ENCODE peak calls at places on chromosomes 4 and X, in six cellular contexts. One of them, this sample, is unnamed.

GRCh38 chr4:91298156-91298700 is 1005.5 kb upstream of the GRID2 start:
- DNase-seq in transverse colon: no peak
- DNase-seq in A549: no peak
- DNase-seq in suprapubic skin: no peak
- DNase-seq in ovary: no peak
- DNase-seq in HepG2: no peak
- DNase-seq in this sample: no peak

GRCh38 chr4:118354913-118355312 is 2.1 kb upstream of the PRSS12 start:
- DNase-seq in transverse colon: no peak
- DNase-seq in A549: no peak
- DNase-seq in suprapubic skin: no peak
- DNase-seq in ovary: no peak
- DNase-seq in HepG2: no peak
- DNase-seq in this sample: no peak

GRCh38 chrX:73930300-73930699 is 367.3 kb downstream of the CHIC1 start:
- DNase-seq in transverse colon: no peak
- DNase-seq in A549: no peak
- DNase-seq in suprapubic skin: no peak
- DNase-seq in ovary: no peak
- DNase-seq in HepG2: no peak
- DNase-seq in this sample: no peak

GRCh38 chrX:13685126-13685763 is 3.7 kb upstream of the RAB9A start:
- DNase-seq in transverse colon: no peak
- DNase-seq in A549: peak; percentile 28
- DNase-seq in suprapubic skin: no peak
- DNase-seq in ovary: no peak
- DNase-seq in HepG2: no peak
- DNase-seq in this sample: no peak

GRCh38 chrX:12360389-12360788 is 222.1 kb downstream of the FRMPD4 start:
- DNase-seq in transverse colon: no peak
- DNase-seq in A549: peak; percentile 7
- DNase-seq in suprapubic skin: no peak
- DNase-seq in ovary: no peak
- DNase-seq in HepG2: no peak
- DNase-seq in this sample: no peak

GRCh38 chr4:60683357-60683756 is 516.8 kb upstream of the ADGRL3 start:
- DNase-seq in transverse colon: no peak
- DNase-seq in A549: no peak
- DNase-seq in suprapubic skin: no peak
- DNase-seq in ovary: no peak
- DNase-seq in HepG2: no peak
- DNase-seq in this sample: no peak

GRCh38 chr4:128294464-128294863 is 6.9 kb upstream of the PGRMC2 start:
- DNase-seq in transverse colon: no peak
- DNase-seq in A549: no peak
- DNase-seq in suprapubic skin: no peak
- DNase-seq in ovary: no peak
- DNase-seq in HepG2: no peak
- DNase-seq in this sample: no peak

GRCh38 chr4:107939307-107939706 is 8.0 kb downstream of the CYP2U1 start:
- DNase-seq in transverse colon: no peak
- DNase-seq in A549: no peak
- DNase-seq in suprapubic skin: no peak
- DNase-seq in ovary: no peak
- DNase-seq in HepG2: no peak
- DNase-seq in this sample: no peak

GRCh38 chr4:145760176-145760575 is 80.2 kb downstream of the C4orf51 start:
- DNase-seq in transverse colon: no peak
- DNase-seq in A549: no peak
- DNase-seq in suprapubic skin: no peak
- DNase-seq in ovary: no peak
- DNase-seq in HepG2: no peak
- DNase-seq in this sample: peak; percentile 55

GRCh38 chr4:175584172-175584571 is 227.9 kb downstream of the GPM6A start:
- DNase-seq in transverse colon: no peak
- DNase-seq in A549: no peak
- DNase-seq in suprapubic skin: no peak
- DNase-seq in ovary: no peak
- DNase-seq in HepG2: no peak
- DNase-seq in this sample: no peak

GRCh38 chrX:129875669-129876068 is 30.3 kb upstream of the UTP14A start:
- DNase-seq in transverse colon: no peak
- DNase-seq in A549: no peak
- DNase-seq in suprapubic skin: no peak
- DNase-seq in ovary: no peak
- DNase-seq in HepG2: no peak
- DNase-seq in this sample: no peak

GRCh38 chrX:34350552-34350951 is 218.4 kb upstream of the FAM47A start:
- DNase-seq in transverse colon: no peak
- DNase-seq in A549: no peak
- DNase-seq in suprapubic skin: no peak
- DNase-seq in ovary: no peak
- DNase-seq in HepG2: no peak
- DNase-seq in this sample: no peak

GRCh38 chrX:9560219-9560618 is 95.4 kb downstream of the TBL1X start:
- DNase-seq in transverse colon: no peak
- DNase-seq in A549: no peak
- DNase-seq in suprapubic skin: no peak
- DNase-seq in ovary: no peak
- DNase-seq in HepG2: no peak
- DNase-seq in this sample: no peak

GRCh38 chrX:100731441-100732281 is at the start of gene SYTL4:
- DNase-seq in transverse colon: peak; percentile 42
- DNase-seq in A549: peak; percentile 49
- DNase-seq in suprapubic skin: peak; percentile 62
- DNase-seq in ovary: peak; percentile 70
- DNase-seq in HepG2: no peak
- DNase-seq in this sample: no peak

GRCh38 chr4:109886303-109886702 is 26.4 kb upstream of the EGF start:
- DNase-seq in transverse colon: no peak
- DNase-seq in A549: no peak
- DNase-seq in suprapubic skin: no peak
- DNase-seq in ovary: no peak
- DNase-seq in HepG2: no peak
- DNase-seq in this sample: no peak

GRCh38 chr4:124931050-124931449 is 218.5 kb upstream of the ANKRD50 start:
- DNase-seq in transverse colon: no peak
- DNase-seq in A549: no peak
- DNase-seq in suprapubic skin: no peak
- DNase-seq in ovary: no peak
- DNase-seq in HepG2: no peak
- DNase-seq in this sample: no peak

GRCh38 chrX:93420090-93420489 is 253.3 kb downstream of the NAP1L3 start:
- DNase-seq in transverse colon: no peak
- DNase-seq in A549: no peak
- DNase-seq in suprapubic skin: no peak
- DNase-seq in ovary: no peak
- DNase-seq in HepG2: no peak
- DNase-seq in this sample: no peak

GRCh38 chrX:1196436-1196835 is 16.0 kb downstream of the CRLF2 start:
- DNase-seq in transverse colon: no peak
- DNase-seq in A549: no peak
- DNase-seq in suprapubic skin: no peak
- DNase-seq in ovary: no peak
- DNase-seq in HepG2: no peak
- DNase-seq in this sample: peak; percentile 87

GRCh38 chr4:77615153-77615552 is 9.5 kb downstream of the CXCL13 start:
- DNase-seq in transverse colon: no peak
- DNase-seq in A549: no peak
- DNase-seq in suprapubic skin: no peak
- DNase-seq in ovary: no peak
- DNase-seq in HepG2: no peak
- DNase-seq in this sample: peak; percentile 57

GRCh38 chr4:6281436-6282144 is 11.9 kb downstream of the WFS1 start:
- DNase-seq in transverse colon: peak; percentile 20
- DNase-seq in A549: no peak
- DNase-seq in suprapubic skin: no peak
- DNase-seq in ovary: no peak
- DNase-seq in HepG2: no peak
- DNase-seq in this sample: no peak

GRCh38 chr4:25095756-25096552 is 64.3 kb downstream of the SEPSECS start:
- DNase-seq in transverse colon: no peak
- DNase-seq in A549: no peak
- DNase-seq in suprapubic skin: no peak
- DNase-seq in ovary: no peak
- DNase-seq in HepG2: no peak
- DNase-seq in this sample: no peak

GRCh38 chr4:20251796-20252655 is at the start of gene SLIT2:
- DNase-seq in transverse colon: peak; percentile 81
- DNase-seq in A549: peak; percentile 18
- DNase-seq in suprapubic skin: peak; percentile 88
- DNase-seq in ovary: peak; percentile 84
- DNase-seq in HepG2: peak; percentile 47
- DNase-seq in this sample: peak; percentile 97

GRCh38 chr4:20249333-20249732 is 2.4 kb upstream of the SLIT2 start:
- DNase-seq in transverse colon: no peak
- DNase-seq in A549: no peak
- DNase-seq in suprapubic skin: no peak
- DNase-seq in ovary: no peak
- DNase-seq in HepG2: no peak
- DNase-seq in this sample: no peak

GRCh38 chr4:20252656-20253271 is 1.1 kb downstream of the SLIT2 start:
- DNase-seq in transverse colon: peak; percentile 11
- DNase-seq in A549: no peak
- DNase-seq in suprapubic skin: peak; percentile 67
- DNase-seq in ovary: peak; percentile 31
- DNase-seq in HepG2: no peak
- DNase-seq in this sample: no peak

GRCh38 chr4:20251061-20251795 is 477 bp upstream of the SLIT2 start:
- DNase-seq in transverse colon: no peak
- DNase-seq in A549: no peak
- DNase-seq in suprapubic skin: no peak
- DNase-seq in ovary: no peak
- DNase-seq in HepG2: no peak
- DNase-seq in this sample: no peak

DNA sequence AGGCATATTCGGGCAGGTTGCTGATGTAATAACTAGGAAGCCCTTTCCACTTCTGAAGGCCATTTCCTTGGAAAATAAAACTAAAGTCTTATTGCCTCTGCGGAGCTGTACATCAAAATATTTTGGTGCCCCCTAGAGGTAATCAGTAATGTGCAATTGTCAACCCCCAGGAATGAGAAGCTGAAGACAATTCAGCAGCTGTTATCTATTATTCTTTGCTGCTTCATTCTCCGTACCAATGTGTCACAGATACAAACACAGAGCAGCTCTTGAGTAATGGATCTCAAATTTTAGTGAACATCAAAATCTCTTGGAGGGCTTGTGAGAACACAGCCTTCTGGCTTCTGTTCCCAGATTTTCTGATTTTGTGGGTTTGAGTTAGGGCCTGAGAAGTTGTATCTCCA is 3.5 kb upstream of the SLIT2 start:
- DNase-seq in transverse colon: no peak
- DNase-seq in A549: no peak
- DNase-seq in suprapubic skin: no peak
- DNase-seq in ovary: no peak
- DNase-seq in HepG2: peak; percentile 1
- DNase-seq in this sample: no peak
- H3K4me3 ChIP-seq in transverse colon: no peak overlapping the region
- H3K4me3 ChIP-seq in A549: no peak overlapping the region
- H3K4me3 ChIP-seq in suprapubic skin: no peak overlapping the region
- H3K4me3 ChIP-seq in ovary: no peak overlapping the region
- H3K4me3 ChIP-seq in HepG2: no peak overlapping the region
- H3K4me3 ChIP-seq in this sample: no peak overlapping the region

GRCh38 chr4:53365486-53366300 is at the start of gene SCFD2:
- DNase-seq in transverse colon: peak; percentile 99
- DNase-seq in A549: peak; percentile 93
- DNase-seq in suprapubic skin: peak; percentile 99
- DNase-seq in ovary: peak; percentile 97
- DNase-seq in HepG2: peak; percentile 96
- DNase-seq in this sample: peak; percentile 99
- TF ChIP-seq EP300 in transverse colon: no peak
- TF ChIP-seq EP300 in A549: no peak
- TF ChIP-seq EP300 in suprapubic skin: no peak
- TF ChIP-seq EP300 in ovary: no peak
- TF ChIP-seq EP300 in HepG2: no peak
- TF ChIP-seq EP300 in this sample: no peak

DNA sequence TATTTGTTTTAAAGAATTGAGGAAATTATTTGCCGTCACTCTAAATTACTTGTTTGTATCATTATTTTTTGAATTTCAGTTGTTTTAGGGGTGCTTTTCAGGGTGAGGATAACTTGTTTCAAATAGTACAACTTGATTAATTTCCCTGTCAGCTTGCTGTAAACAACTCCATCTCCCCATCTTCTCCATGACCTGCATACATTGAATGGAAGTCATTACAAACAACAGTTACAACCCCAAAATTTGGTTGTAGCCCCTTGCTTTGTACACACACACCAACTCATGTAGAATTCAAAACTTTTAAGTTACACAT is 1.4 kb downstream of the MTHFD2L start:
- DNase-seq in transverse colon: no peak
- DNase-seq in A549: no peak
- DNase-seq in suprapubic skin: no peak
- DNase-seq in ovary: no peak
- DNase-seq in HepG2: no peak
- DNase-seq in this sample: no peak
- H3K4me3 ChIP-seq in transverse colon: no peak overlapping the region
- H3K4me3 ChIP-seq in A549: peak overlapping the region; percentile 72
- H3K4me3 ChIP-seq in suprapubic skin: peak overlapping the region; percentile 70
- H3K4me3 ChIP-seq in ovary: no peak overlapping the region
- H3K4me3 ChIP-seq in HepG2: peak overlapping the region; percentile 78
- H3K4me3 ChIP-seq in this sample: peak overlapping the region; percentile 66

GRCh38 chr4:183588169-183588675 is 70.8 kb downstream of the RWDD4 start:
- DNase-seq in transverse colon: no peak
- DNase-seq in A549: no peak
- DNase-seq in suprapubic skin: no peak
- DNase-seq in ovary: no peak
- DNase-seq in HepG2: no peak
- DNase-seq in this sample: peak; percentile 85

GRCh38 chr4:183586824-183587223 is 72.2 kb downstream of the RWDD4 start:
- DNase-seq in transverse colon: no peak
- DNase-seq in A549: no peak
- DNase-seq in suprapubic skin: no peak
- DNase-seq in ovary: no peak
- DNase-seq in HepG2: no peak
- DNase-seq in this sample: peak; percentile 39

GRCh38 chr4:183589710-183590109 is 69.3 kb downstream of the RWDD4 start:
- DNase-seq in transverse colon: no peak
- DNase-seq in A549: no peak
- DNase-seq in suprapubic skin: no peak
- DNase-seq in ovary: no peak
- DNase-seq in HepG2: no peak
- DNase-seq in this sample: no peak

GRCh38 chr4:183591301-183591700 is 67.7 kb downstream of the RWDD4 start:
- DNase-seq in transverse colon: no peak
- DNase-seq in A549: no peak
- DNase-seq in suprapubic skin: no peak
- DNase-seq in ovary: no peak
- DNase-seq in HepG2: no peak
- DNase-seq in this sample: no peak

DNA sequence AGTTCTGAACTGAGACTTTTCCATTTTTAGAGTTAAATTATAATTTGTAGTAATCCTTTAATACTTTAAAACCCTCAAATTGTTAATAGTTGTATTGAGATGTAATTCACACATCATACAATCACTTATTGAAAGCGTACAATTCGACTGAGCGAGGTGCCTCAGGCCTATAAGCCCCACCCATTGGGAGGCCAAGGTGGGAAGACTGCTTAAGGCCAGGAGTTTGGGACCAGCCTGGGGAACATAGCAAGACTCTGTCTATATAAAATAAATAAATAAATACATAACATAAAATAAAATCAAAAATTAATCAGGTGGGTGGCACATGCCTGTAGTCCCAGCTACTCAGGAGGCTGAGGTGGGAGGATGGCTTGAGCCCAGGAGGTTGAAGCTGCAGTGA is 70.3 kb downstream of the RWDD4 start:
- DNase-seq in transverse colon: no peak
- DNase-seq in A549: no peak
- DNase-seq in suprapubic skin: no peak
- DNase-seq in ovary: no peak
- DNase-seq in HepG2: no peak
- DNase-seq in this sample: no peak
- TF ChIP-seq EP300 in transverse colon: no peak
- TF ChIP-seq EP300 in A549: no peak
- TF ChIP-seq EP300 in suprapubic skin: no peak
- TF ChIP-seq EP300 in ovary: no peak
- TF ChIP-seq EP300 in HepG2: no peak
- TF ChIP-seq EP300 in this sample: no peak

This sample was measured in esophagus muscularis mucosa.